ENCODE peak calls at places on chromosomes 16 and 17, in six cellular contexts. M is HepG2, J is A549, X is H1, E is K562, G is HCT116. U is an unnamed sample.

GRCh38 chr16:56267888-56268287 is 76.6 kb downstream of the GNAO1 start:
- DNase-seq in J (no peak), X (no peak), G (no peak), E (no peak), M (no peak), U (no peak)

GRCh38 chr16:87161822-87162676 is 155.1 kb downstream of the C16orf95 start:
- DNase-seq in G (no peak), M (no peak), J (no peak), E (no peak), X (no peak), U (peak; percentile 57)

GRCh38 chr16:65786916-65787315 is 579.6 kb upstream of the CDH5 start:
- DNase-seq in J (no peak), E (no peak), X (peak; percentile 2), G (no peak), M (no peak), U (no peak)

GRCh38 chr17:78991906-78992532 is 12.3 kb upstream of the LGALS3BP start:
- DNase-seq in E (no peak), J (no peak), M (no peak), X (no peak), G (no peak), U (no peak)

GRCh38 chr17:8735336-8735939 is 9.2 kb downstream of the CCDC42 start:
- DNase-seq in E (no peak), X (no peak), J (no peak), G (no peak), M (no peak), U (no peak)

GRCh38 chr17:77496401-77496801 is 355.6 kb downstream of the SEC14L1 start:
- DNase-seq in G (no peak), J (no peak), E (no peak), M (no peak), X (no peak), U (no peak)

GRCh38 chr16:55323637-55324490 is at the start of gene IRX6:
- DNase-seq in J (peak; percentile 41), X (peak; percentile 93), M (no peak), G (no peak), E (peak; percentile 45), U (no peak)

GRCh38 chr16:54031107-54031760 is 255.4 kb downstream of the IRX3 start:
- DNase-seq in J (no peak), X (no peak), G (no peak), M (no peak), E (no peak), U (peak; percentile 11)

GRCh38 chr16:54503011-54503410 is 216.4 kb upstream of the IRX3 start:
- DNase-seq in J (no peak), G (no peak), M (no peak), E (no peak), X (no peak), U (peak; percentile 11)

GRCh38 chr16:569445-570254 is at the start of gene PIGQ:
- DNase-seq in J (peak; percentile 64), X (peak; percentile 85), M (peak; percentile 70), G (no peak), E (peak; percentile 89), U (peak; percentile 63)

GRCh38 chr17:34917381-34917780 is 43.9 kb downstream of the CCT6B start:
- DNase-seq in M (no peak), G (no peak), J (no peak), E (no peak), X (no peak), U (no peak)

GRCh38 chr16:66996324-66996982 is 8.1 kb downstream of the CES4A start:
- DNase-seq in X (no peak), M (peak; percentile 92), J (peak; percentile 42), G (no peak), E (no peak), U (no peak)

GRCh38 chr16:70750893-70751467 is 50.0 kb downstream of the VAC14 start:
- DNase-seq in E (no peak), G (no peak), M (no peak), X (no peak), J (peak; percentile 66), U (peak; percentile 99)

GRCh38 chr17:8611135-8611534 is 19.4 kb downstream of the MYH10 start:
- DNase-seq in X (no peak), M (no peak), E (no peak), G (no peak), J (no peak), U (no peak)

DNA sequence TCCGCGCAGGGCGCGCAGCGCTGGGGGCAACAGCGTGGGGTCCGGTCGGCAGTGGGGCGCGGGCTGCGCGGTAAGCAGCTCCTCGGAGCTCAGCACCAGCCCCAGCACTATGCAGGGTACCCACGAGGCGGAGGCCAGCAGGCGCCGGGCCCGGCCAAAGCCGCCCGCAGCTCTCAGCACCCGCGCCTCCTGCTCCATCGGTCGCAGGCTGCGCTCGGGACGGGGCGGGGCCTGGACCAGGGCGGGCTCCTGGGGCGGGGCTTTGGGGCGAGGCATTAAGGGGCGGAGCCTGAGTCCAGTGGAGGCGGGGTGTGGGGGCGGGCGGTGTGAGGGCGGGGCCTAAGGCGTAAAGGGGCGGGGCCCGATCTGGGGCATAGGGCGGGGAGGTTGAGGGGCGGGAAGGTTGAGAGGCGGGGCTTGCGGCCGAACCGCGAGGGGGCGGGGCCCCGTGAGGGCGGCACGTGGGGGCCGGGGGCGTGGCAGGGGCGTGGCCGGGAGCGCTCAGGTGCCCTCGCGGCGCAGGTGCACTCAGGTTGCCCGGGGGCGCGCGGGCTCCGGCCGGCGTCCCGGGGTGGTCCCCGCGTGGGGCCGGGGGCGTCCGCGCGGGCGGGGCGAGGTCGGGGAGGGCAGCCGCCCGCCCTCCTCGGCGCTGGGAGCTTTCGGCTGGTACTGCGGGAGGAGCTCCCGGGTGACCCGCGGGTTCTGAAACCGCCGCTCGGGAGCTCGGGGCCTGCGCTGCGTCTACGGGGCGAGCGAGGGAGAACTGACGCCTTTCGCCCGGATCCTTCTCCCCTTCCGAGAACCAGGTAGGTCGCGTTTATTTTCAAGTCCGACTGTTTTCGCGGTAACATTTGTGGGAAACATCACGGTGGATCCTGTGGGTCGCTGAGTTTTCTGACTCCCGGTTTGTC is 1.4 kb upstream of the SLC22A31 start:
- DNase-seq in M (peak; percentile 78), E (peak; percentile 99), X (peak; percentile 99), G (peak; percentile 84), J (peak; percentile 87), U (peak; percentile 86)
- TF ChIP-seq MAX in M (peak; percentile 24), E (no peak), X (peak; percentile 50), G (peak; percentile 70), J (no peak), U (no peak)

GRCh38 chr17:50065056-50065455 is 9.1 kb downstream of the ITGA3 start:
- DNase-seq in M (no peak), E (no peak), J (no peak), X (no peak), G (no peak), U (no peak)
- H3K4me3 ChIP-seq in M (no peak overlapping the region), E (no peak overlapping the region), J (peak overlapping the region; percentile 1), X (no peak overlapping the region), G (peak overlapping the region; percentile 50), U (no peak overlapping the region)

GRCh38 chr17:68289473-68289872 is 1.5 kb downstream of the SLC16A6 start:
- DNase-seq in G (no peak), M (no peak), X (no peak), J (no peak), E (no peak), U (no peak)
- TF ChIP-seq POLR2A in G (no peak), M (no peak), X (no peak), J (no peak), E (no peak), U (no peak)

DNA sequence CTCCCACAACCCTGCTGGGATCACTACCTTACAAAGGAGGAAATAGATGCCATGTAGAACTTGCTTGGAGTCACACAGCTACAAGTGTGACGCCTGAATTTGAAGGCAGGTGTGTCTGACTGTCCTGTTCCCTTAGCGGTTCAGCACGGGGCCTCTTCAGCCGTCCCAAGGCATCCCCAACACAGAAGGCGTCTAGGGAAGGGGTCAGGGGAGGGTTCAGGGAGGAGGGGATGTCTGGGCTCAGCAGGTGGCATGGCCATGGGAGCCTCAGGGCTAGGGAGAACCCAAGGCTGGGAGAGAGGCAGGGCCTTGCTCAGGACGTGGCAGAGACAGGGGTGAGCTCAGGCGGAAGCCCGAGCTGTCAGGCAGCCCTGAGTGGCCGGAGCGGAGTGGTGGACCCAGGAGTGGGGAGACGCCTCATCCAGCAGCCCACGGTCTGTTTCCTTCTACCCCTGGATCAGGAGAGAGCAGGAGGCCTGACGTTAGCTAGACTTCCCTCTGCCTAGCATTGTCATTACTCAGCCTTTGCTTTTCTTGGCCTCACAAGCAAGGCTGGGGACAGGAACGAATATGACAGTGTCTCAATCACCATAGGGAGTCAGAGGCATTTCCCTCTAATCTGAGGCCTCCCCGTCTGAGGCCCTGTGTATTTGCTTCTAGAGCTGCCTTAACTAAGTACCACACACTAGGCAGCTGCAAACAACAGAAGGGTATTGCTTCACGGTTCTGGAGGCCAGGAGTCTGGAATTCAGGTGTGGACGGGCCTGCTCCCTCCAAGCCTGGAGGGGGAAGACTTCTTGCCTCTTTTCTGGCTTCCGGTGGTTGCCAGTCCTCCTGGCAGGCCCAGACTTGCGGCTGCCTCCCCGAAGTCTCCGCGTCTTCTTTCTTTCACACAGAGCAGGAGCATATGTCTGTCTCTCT is 31.4 kb upstream of the ANKRD40CL start:
- DNase-seq in E (no peak), J (no peak), X (no peak), M (no peak), G (no peak), U (no peak)
- TF ChIP-seq MAX in E (no peak), J (no peak), X (no peak), M (no peak), G (no peak), U (no peak)

GRCh38 chr16:50395763-50396710 is 27.2 kb upstream of the BRD7 start:
- DNase-seq in X (peak; percentile 26), J (no peak), M (no peak), G (no peak), E (no peak), U (no peak)
- H3K4me3 ChIP-seq in X (no peak overlapping the region), J (no peak overlapping the region), M (no peak overlapping the region), G (no peak overlapping the region), E (no peak overlapping the region), U (no peak overlapping the region)

U was measured in NB4.